ENCODE peak calls at places on chromosomes 1 and 21, in eight cellular contexts. E is tibial artery, P is endothelial cell of umbilical vein, D is suprapubic skin, S is PC-3, J is heart right ventricle, F is GM23248, T is tibial nerve. K is an unnamed sample.

GRCh38 chr1:202229376-202229775 is 35.8 kb downstream of the LGR6 start:
- DNase-seq in E (no peak), P (no peak), D (no peak), S (no peak), J (no peak), F (no peak), T (no peak), K (no peak)

GRCh38 chr1:152185544-152186391 is 26.7 kb upstream of the RPTN start:
- DNase-seq in E (no peak), P (peak; percentile 49), D (no peak), S (peak; percentile 81), J (peak; percentile 28), F (peak; percentile 85), T (peak; percentile 45), K (no peak)

GRCh38 chr1:187266051-187266450 is 437.3 kb downstream of the PLA2G4A start:
- DNase-seq in E (no peak), P (no peak), D (no peak), S (no peak), J (no peak), F (no peak), T (no peak), K (no peak)

GRCh38 chr1:155976062-155976912 is 2.1 kb downstream of the ARHGEF2 start:
- DNase-seq in E (peak; percentile 78), P (no peak), D (no peak), S (peak; percentile 70), J (peak; percentile 80), F (peak; percentile 79), T (peak; percentile 74), K (peak; percentile 93)

GRCh38 chr1:228900099-228900965 is 165.1 kb downstream of the RHOU start:
- DNase-seq in E (peak; percentile 73), P (no peak), D (no peak), S (no peak), J (no peak), F (no peak), T (peak; percentile 61), K (no peak)

GRCh38 chr1:161531986-161532875 is 7.9 kb downstream of the HSPA6 start:
- DNase-seq in E (no peak), P (no peak), D (no peak), S (no peak), J (no peak), F (no peak), T (no peak), K (no peak)

GRCh38 chr1:229693124-229693523 is 67.1 kb downstream of the URB2 start:
- DNase-seq in E (no peak), P (no peak), D (no peak), S (no peak), J (peak; percentile 44), F (peak; percentile 9), T (no peak), K (no peak)

GRCh38 chr21:22128671-22129070 is 1130.5 kb downstream of the NCAM2 start:
- DNase-seq in E (no peak), P (no peak), D (no peak), S (no peak), J (no peak), F (no peak), T (no peak), K (no peak)

GRCh38 chr1:167981933-167982332 is 45.1 kb upstream of the MPC2 start:
- DNase-seq in E (no peak), P (no peak), D (no peak), S (no peak), J (no peak), F (peak; percentile 5), T (no peak), K (no peak)

GRCh38 chr1:71743862-71744261 is 538.5 kb downstream of the NEGR1 start:
- DNase-seq in E (no peak), P (no peak), D (no peak), S (no peak), J (no peak), F (no peak), T (no peak), K (no peak)

GRCh38 chr1:17162941-17163340 is 42.0 kb upstream of the PADI1 start:
- DNase-seq in E (no peak), P (no peak), D (no peak), S (peak; percentile 48), J (no peak), F (peak; percentile 56), T (no peak), K (no peak)

GRCh38 chr1:212232020-212232570 is 53.1 kb upstream of the PPP2R5A start:
- DNase-seq in E (no peak), P (no peak), D (no peak), S (no peak), J (no peak), F (no peak), T (no peak), K (no peak)

GRCh38 chr21:42250422-42251403 is 31.8 kb downstream of the ABCG1 start:
- DNase-seq in E (no peak), P (no peak), D (no peak), S (no peak), J (no peak), F (no peak), T (no peak), K (no peak)
- H3K27ac ChIP-seq in E (no peak overlapping the region), P (no peak overlapping the region), D (no peak overlapping the region), S (no peak overlapping the region), J (no peak overlapping the region), F (no peak overlapping the region), T (no peak overlapping the region), K (no peak overlapping the region)

GRCh38 chr1:21022279-21023040 is 154.2 kb downstream of the EIF4G3 start:
- DNase-seq in E (peak; percentile 62), P (peak; percentile 99), D (no peak), S (peak; percentile 97), J (peak; percentile 72), F (peak; percentile 98), T (peak; percentile 54), K (no peak)
- H3K27ac ChIP-seq in E (peak overlapping the region; percentile 80), P (peak overlapping the region; percentile 98), D (peak overlapping the region; percentile 78), S (peak overlapping the region; percentile 97), J (peak overlapping the region; percentile 86), F (peak overlapping the region; percentile 89), T (peak overlapping the region; percentile 69), K (peak overlapping the region; percentile 95)

GRCh38 chr1:206101351-206101750 is 15.8 kb downstream of the AVPR1B start:
- DNase-seq in E (no peak), P (no peak), D (no peak), S (no peak), J (no peak), F (no peak), T (no peak), K (no peak)

GRCh38 chr1:206100226-206100780 is 16.9 kb downstream of the AVPR1B start:
- DNase-seq in E (no peak), P (no peak), D (no peak), S (no peak), J (no peak), F (no peak), T (no peak), K (no peak)

GRCh38 chr1:206103979-206104378 is 13.2 kb downstream of the AVPR1B start:
- DNase-seq in E (no peak), P (no peak), D (no peak), S (no peak), J (no peak), F (no peak), T (no peak), K (no peak)

GRCh38 chr1:206105612-206106011 is 11.6 kb downstream of the AVPR1B start:
- DNase-seq in E (no peak), P (peak; percentile 24), D (no peak), S (peak; percentile 38), J (no peak), F (peak; percentile 14), T (no peak), K (no peak)

DNA sequence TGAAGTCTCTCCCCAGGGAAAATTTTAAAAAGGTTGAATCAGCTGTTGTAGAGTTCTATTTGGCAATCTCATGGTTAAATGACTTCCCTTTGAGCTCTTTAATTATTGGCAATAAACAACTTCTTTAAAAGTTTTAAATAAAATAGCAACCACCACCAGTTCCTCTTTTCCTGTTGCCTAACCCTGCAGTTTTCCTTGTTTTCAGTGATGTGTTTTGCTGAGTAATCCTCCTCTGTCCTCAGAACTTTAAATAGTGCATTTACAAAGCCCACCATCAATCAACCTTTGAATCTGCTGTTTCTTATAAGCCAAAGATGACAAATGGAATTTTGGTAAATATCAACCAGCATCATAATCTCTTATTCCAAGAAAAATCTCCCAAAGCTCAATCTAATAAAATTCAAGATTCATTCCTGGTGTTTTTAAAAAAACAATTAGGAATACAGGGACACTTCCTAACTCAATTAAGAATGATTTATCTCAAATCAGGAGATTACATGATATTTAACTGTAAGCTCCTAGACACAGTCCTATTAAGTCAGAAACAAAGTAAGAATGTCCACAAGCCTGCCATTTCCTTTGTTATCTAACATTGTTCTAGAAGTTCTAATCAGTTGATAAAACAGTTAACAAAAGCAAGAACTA is 14.8 kb downstream of the AVPR1B start:
- DNase-seq in E (no peak), P (peak; percentile 42), D (no peak), S (no peak), J (no peak), F (no peak), T (no peak), K (no peak)
- H3K27ac ChIP-seq in E (no peak overlapping the region), P (no peak overlapping the region), D (no peak overlapping the region), S (no peak overlapping the region), J (no peak overlapping the region), F (no peak overlapping the region), T (no peak overlapping the region), K (no peak overlapping the region)

GRCh38 chr1:205441716-205442050 is 14.2 kb downstream of the BLACAT1 start:
- DNase-seq in E (no peak), P (no peak), D (no peak), S (no peak), J (no peak), F (no peak), T (no peak), K (no peak)
- H3K27ac ChIP-seq in E (no peak overlapping the region), P (no peak overlapping the region), D (no peak overlapping the region), S (peak overlapping the region; percentile 64), J (no peak overlapping the region), F (no peak overlapping the region), T (peak overlapping the region; percentile 43), K (no peak overlapping the region)

GRCh38 chr1:27592600-27593340 is 11.2 kb downstream of the AHDC1 start:
- DNase-seq in E (no peak), P (no peak), D (no peak), S (no peak), J (no peak), F (no peak), T (no peak), K (no peak)
- H3K27ac ChIP-seq in E (peak overlapping the region; percentile 97), P (no peak overlapping the region), D (peak overlapping the region; percentile 24), S (no peak overlapping the region), J (peak overlapping the region; percentile 99), F (no peak overlapping the region), T (peak overlapping the region; percentile 35), K (no peak overlapping the region)